ENCODE peak calls at places on chromosomes 3 and 15, in four cellular contexts. One of them, this sample, is unnamed. For H3K4me1, the result is how much of the 10 kb centered on the place peaks cover.

GRCh38 chr3:119524931-119525662 is 26.8 kb downstream of the TIMMDC1 start:
- DNase-seq in CD8-positive, alpha-beta memory T cell: no peak
- DNase-seq in left ventricle myocardium inferior: no peak
- DNase-seq in A549: no peak
- DNase-seq in this sample: peak

GRCh38 chr3:186909078-186909853 is 21.1 kb upstream of the ST6GAL1 start:
- DNase-seq in A549: no peak
- DNase-seq in left ventricle myocardium inferior: no peak
- DNase-seq in CD8-positive, alpha-beta memory T cell: peak
- DNase-seq in this sample: no peak

GRCh38 chr15:101083336-101084045 is 164.3 kb downstream of the LRRK1 start:
- DNase-seq in A549: no peak
- DNase-seq in left ventricle myocardium inferior: no peak
- DNase-seq in CD8-positive, alpha-beta memory T cell: no peak
- DNase-seq in this sample: no peak

GRCh38 chr3:58043933-58044332 is 35.7 kb downstream of the FLNB start:
- DNase-seq in A549: no peak
- DNase-seq in left ventricle myocardium inferior: no peak
- DNase-seq in CD8-positive, alpha-beta memory T cell: no peak
- DNase-seq in this sample: no peak

GRCh38 chr3:89617706-89618105 is 510.3 kb downstream of the EPHA3 start:
- DNase-seq in left ventricle myocardium inferior: no peak
- DNase-seq in CD8-positive, alpha-beta memory T cell: no peak
- DNase-seq in A549: no peak
- DNase-seq in this sample: no peak

GRCh38 chr3:17752441-17752840 is 10.0 kb upstream of the TBC1D5 start:
- DNase-seq in A549: no peak
- DNase-seq in CD8-positive, alpha-beta memory T cell: no peak
- DNase-seq in left ventricle myocardium inferior: no peak
- DNase-seq in this sample: no peak

GRCh38 chr3:52385157-52385556 is 59.7 kb downstream of the SEMA3G start:
- DNase-seq in CD8-positive, alpha-beta memory T cell: no peak
- DNase-seq in A549: peak
- DNase-seq in left ventricle myocardium inferior: no peak
- DNase-seq in this sample: no peak

GRCh38 chr3:46960081-46960701 is 16.4 kb downstream of the CCDC12 start:
- DNase-seq in CD8-positive, alpha-beta memory T cell: no peak
- DNase-seq in A549: no peak
- DNase-seq in left ventricle myocardium inferior: no peak
- DNase-seq in this sample: no peak

GRCh38 chr15:36544518-36545383 is 34.7 kb upstream of the CDIN1 start:
- DNase-seq in left ventricle myocardium inferior: no peak
- DNase-seq in A549: no peak
- DNase-seq in CD8-positive, alpha-beta memory T cell: no peak
- DNase-seq in this sample: no peak

GRCh38 chr15:31440754-31441298 is 114.2 kb downstream of the KLF13 start:
- DNase-seq in CD8-positive, alpha-beta memory T cell: peak
- DNase-seq in left ventricle myocardium inferior: peak
- DNase-seq in A549: no peak
- DNase-seq in this sample: peak

GRCh38 chr3:185728630-185729334 is 96.1 kb downstream of the IGF2BP2 start:
- DNase-seq in A549: peak
- DNase-seq in left ventricle myocardium inferior: no peak
- DNase-seq in CD8-positive, alpha-beta memory T cell: no peak
- DNase-seq in this sample: no peak

GRCh38 chr3:116445291-116445841 is at the start of gene LSAMP:
- DNase-seq in left ventricle myocardium inferior: no peak
- DNase-seq in A549: no peak
- DNase-seq in CD8-positive, alpha-beta memory T cell: no peak
- DNase-seq in this sample: no peak

GRCh38 chr3:5165698-5166097 is 21.8 kb upstream of the EDEM1 start:
- DNase-seq in left ventricle myocardium inferior: no peak
- DNase-seq in A549: no peak
- DNase-seq in CD8-positive, alpha-beta memory T cell: no peak
- DNase-seq in this sample: no peak

GRCh38 chr3:111210866-111211564 is 139.4 kb downstream of the NECTIN3 start:
- DNase-seq in A549: no peak
- DNase-seq in CD8-positive, alpha-beta memory T cell: no peak
- DNase-seq in left ventricle myocardium inferior: no peak
- DNase-seq in this sample: no peak

GRCh38 chr3:141486416-141486734 is 452 bp upstream of the RASA2 start:
- DNase-seq in left ventricle myocardium inferior: no peak
- DNase-seq in CD8-positive, alpha-beta memory T cell: no peak
- DNase-seq in A549: no peak
- DNase-seq in this sample: peak

GRCh38 chr15:81308260-81308659 is 15.7 kb downstream of the STARD5 start:
- DNase-seq in A549: no peak
- DNase-seq in CD8-positive, alpha-beta memory T cell: no peak
- DNase-seq in left ventricle myocardium inferior: no peak
- DNase-seq in this sample: no peak

GRCh38 chr15:95327661-95328060 is 1002.8 kb upstream of the NR2F2 start:
- DNase-seq in CD8-positive, alpha-beta memory T cell: no peak
- DNase-seq in A549: no peak
- DNase-seq in left ventricle myocardium inferior: no peak
- DNase-seq in this sample: no peak

GRCh38 chr15:29263289-29263688 is 6.3 kb downstream of the NSMCE3 start:
- DNase-seq in A549: no peak
- DNase-seq in left ventricle myocardium inferior: no peak
- DNase-seq in CD8-positive, alpha-beta memory T cell: no peak
- DNase-seq in this sample: no peak

GRCh38 chr15:96355561-96356129 is 25.1 kb downstream of the NR2F2 start:
- DNase-seq in CD8-positive, alpha-beta memory T cell: no peak
- DNase-seq in A549: no peak
- DNase-seq in left ventricle myocardium inferior: no peak
- DNase-seq in this sample: no peak

GRCh38 chr3:41598804-41599481 is 363.0 kb downstream of the ULK4 start:
- DNase-seq in left ventricle myocardium inferior: no peak
- DNase-seq in A549: no peak
- DNase-seq in CD8-positive, alpha-beta memory T cell: no peak
- DNase-seq in this sample: no peak

GRCh38 chr3:135136361-135137100 is 341.5 kb downstream of the EPHB1 start:
- DNase-seq in CD8-positive, alpha-beta memory T cell: no peak
- DNase-seq in A549: no peak
- DNase-seq in left ventricle myocardium inferior: no peak
- DNase-seq in this sample: no peak

GRCh38 chr3:19065027-19065426 is 83.3 kb upstream of the KCNH8 start:
- DNase-seq in left ventricle myocardium inferior: no peak
- DNase-seq in A549: no peak
- DNase-seq in CD8-positive, alpha-beta memory T cell: no peak
- DNase-seq in this sample: no peak

GRCh38 chr3:151905647-151906046 is 32.2 kb downstream of the SUCNR1 start:
- DNase-seq in left ventricle myocardium inferior: no peak
- DNase-seq in CD8-positive, alpha-beta memory T cell: no peak
- DNase-seq in A549: no peak
- DNase-seq in this sample: no peak

GRCh38 chr3:184659797-184660301 is 52.0 kb downstream of the MAGEF1 start:
- DNase-seq in CD8-positive, alpha-beta memory T cell: no peak
- DNase-seq in left ventricle myocardium inferior: no peak
- DNase-seq in A549: no peak
- DNase-seq in this sample: no peak

GRCh38 chr15:84741151-84741550 is 7.2 kb upstream of the ZNF592 start:
- DNase-seq in left ventricle myocardium inferior: no peak
- DNase-seq in CD8-positive, alpha-beta memory T cell: no peak
- DNase-seq in A549: no peak
- DNase-seq in this sample: no peak

GRCh38 chr3:196499061-196499460 is 4.5 kb downstream of the RNF168 start:
- DNase-seq in A549: no peak
- DNase-seq in CD8-positive, alpha-beta memory T cell: no peak
- DNase-seq in left ventricle myocardium inferior: no peak
- DNase-seq in this sample: no peak

GRCh38 chr3:54083901-54084300 is 38.5 kb upstream of the CACNA2D3 start:
- DNase-seq in A549: no peak
- DNase-seq in CD8-positive, alpha-beta memory T cell: no peak
- DNase-seq in left ventricle myocardium inferior: no peak
- DNase-seq in this sample: no peak

GRCh38 chr3:54079314-54079713 is 43.0 kb upstream of the CACNA2D3 start:
- DNase-seq in left ventricle myocardium inferior: no peak
- DNase-seq in CD8-positive, alpha-beta memory T cell: no peak
- DNase-seq in A549: no peak
- DNase-seq in this sample: no peak

DNA sequence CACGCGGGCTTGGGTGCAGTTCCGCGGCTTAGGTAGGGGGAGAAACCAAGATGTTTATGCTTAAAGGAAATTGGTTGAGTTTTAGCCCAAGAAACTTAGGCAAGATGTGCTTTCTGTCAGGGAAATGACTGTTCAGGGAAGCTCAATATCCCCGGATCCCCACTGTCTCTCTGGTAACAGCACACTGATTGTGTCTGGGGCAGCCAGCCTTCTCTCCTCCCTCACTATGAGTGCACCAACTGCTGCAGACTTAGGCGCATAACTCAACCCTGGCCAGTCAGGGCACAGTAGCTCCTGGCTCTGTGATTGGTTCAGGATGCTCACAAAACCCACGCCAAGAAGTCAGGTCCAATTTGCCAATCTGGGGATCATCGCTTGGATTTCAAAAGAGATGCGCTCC is 42.6 kb upstream of the CACNA2D3 start:
- DNase-seq in A549: no peak
- DNase-seq in CD8-positive, alpha-beta memory T cell: no peak
- DNase-seq in left ventricle myocardium inferior: no peak
- DNase-seq in this sample: no peak
- H3K4me3 ChIP-seq in A549: no peak
- H3K4me3 ChIP-seq in CD8-positive, alpha-beta memory T cell: no peak
- H3K4me3 ChIP-seq in left ventricle myocardium inferior: no peak
- H3K4me3 ChIP-seq in this sample: no peak

GRCh38 chr15:68642491-68642845 is 63.7 kb downstream of the CORO2B start:
- DNase-seq in CD8-positive, alpha-beta memory T cell: no peak
- DNase-seq in A549: no peak
- DNase-seq in left ventricle myocardium inferior: no peak
- DNase-seq in this sample: no peak

GRCh38 chr15:68644088-68644904 is 65.5 kb downstream of the CORO2B start:
- DNase-seq in CD8-positive, alpha-beta memory T cell: no peak
- DNase-seq in A549: peak
- DNase-seq in left ventricle myocardium inferior: no peak
- DNase-seq in this sample: no peak

GRCh38 chr15:68644996-68645395 is 66.2 kb downstream of the CORO2B start:
- DNase-seq in CD8-positive, alpha-beta memory T cell: no peak
- DNase-seq in left ventricle myocardium inferior: no peak
- DNase-seq in A549: no peak
- DNase-seq in this sample: no peak

GRCh38 chr15:68641376-68641775 is 62.6 kb downstream of the CORO2B start:
- DNase-seq in CD8-positive, alpha-beta memory T cell: no peak
- DNase-seq in left ventricle myocardium inferior: no peak
- DNase-seq in A549: no peak
- DNase-seq in this sample: no peak

DNA sequence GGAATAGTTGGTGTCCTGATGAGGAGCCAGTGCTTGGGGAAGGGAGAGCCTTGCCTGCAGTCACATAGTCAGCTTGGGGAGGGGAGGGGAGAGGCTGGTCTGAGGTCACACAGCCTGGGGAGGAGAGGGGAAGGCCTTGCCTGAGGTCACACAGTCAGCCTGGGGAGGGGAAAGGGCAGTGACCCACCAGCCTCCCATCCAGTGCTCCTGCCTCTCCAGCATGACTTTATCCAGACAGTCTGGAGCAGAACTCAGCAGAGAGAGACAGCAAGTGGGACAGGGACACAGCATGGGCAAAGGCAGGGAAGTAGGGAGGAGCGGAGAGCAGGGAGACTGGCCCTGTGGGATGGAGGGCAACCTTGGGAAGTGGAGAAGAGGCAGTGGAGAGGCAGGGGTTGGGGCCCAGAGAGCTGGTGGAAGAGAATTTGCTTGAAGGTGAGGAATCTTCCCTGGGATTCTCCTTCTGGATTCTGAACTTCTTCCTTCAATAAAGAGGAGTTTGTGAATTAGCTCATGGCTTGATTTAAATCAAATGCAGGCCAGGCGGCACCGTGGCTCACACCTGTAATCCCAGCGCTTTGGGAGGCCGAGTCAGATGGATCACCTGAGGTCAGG is 64.5 kb downstream of the CORO2B start:
- DNase-seq in left ventricle myocardium inferior: no peak
- DNase-seq in CD8-positive, alpha-beta memory T cell: no peak
- DNase-seq in A549: no peak
- DNase-seq in this sample: no peak
- H3K27ac ChIP-seq in left ventricle myocardium inferior: no peak
- H3K27ac ChIP-seq in CD8-positive, alpha-beta memory T cell: no peak
- H3K27ac ChIP-seq in A549: peak
- H3K27ac ChIP-seq in this sample: no peak

GRCh38 chr3:182124187-182124586 is 412.5 kb downstream of the SOX2 start:
- DNase-seq in left ventricle myocardium inferior: no peak
- DNase-seq in A549: no peak
- DNase-seq in CD8-positive, alpha-beta memory T cell: no peak
- DNase-seq in this sample: no peak
- H3K4me1 ChIP-seq in left ventricle myocardium inferior: under half
- H3K4me1 ChIP-seq in A549: under half
- H3K4me1 ChIP-seq in CD8-positive, alpha-beta memory T cell: under half
- H3K4me1 ChIP-seq in this sample: under half

GRCh38 chr3:59318881-59319280 is 269.1 kb upstream of the CFAP20DC start:
- DNase-seq in A549: no peak
- DNase-seq in left ventricle myocardium inferior: no peak
- DNase-seq in CD8-positive, alpha-beta memory T cell: no peak
- DNase-seq in this sample: no peak
- H3K4me3 ChIP-seq in A549: no peak
- H3K4me3 ChIP-seq in left ventricle myocardium inferior: no peak
- H3K4me3 ChIP-seq in CD8-positive, alpha-beta memory T cell: no peak
- H3K4me3 ChIP-seq in this sample: no peak

This sample was measured in SJSA1.